ENCODE peak calls at places on chromosome 22, in six cellular contexts. One of them, this sample, is unnamed.

GRCh38 chr22:39439170-39439569 is 17.6 kb upstream of the MGAT3 start:
- DNase-seq in A549: no peak
- DNase-seq in transverse colon: no peak
- DNase-seq in K562: peak
- DNase-seq in stomach: no peak
- DNase-seq in tibial nerve: no peak
- DNase-seq in this sample: no peak

GRCh38 chr22:44329179-44329796 is 16.5 kb upstream of the SHISAL1 start:
- DNase-seq in A549: no peak
- DNase-seq in transverse colon: peak
- DNase-seq in K562: no peak
- DNase-seq in stomach: no peak
- DNase-seq in tibial nerve: no peak
- DNase-seq in this sample: no peak

GRCh38 chr22:39234157-39234793 is 10.5 kb downstream of the PDGFB start:
- DNase-seq in A549: no peak
- DNase-seq in transverse colon: no peak
- DNase-seq in K562: no peak
- DNase-seq in stomach: no peak
- DNase-seq in tibial nerve: no peak
- DNase-seq in this sample: no peak

GRCh38 chr22:46052331-46052771 is 75.4 kb upstream of the WNT7B start:
- DNase-seq in A549: no peak
- DNase-seq in transverse colon: peak
- DNase-seq in K562: no peak
- DNase-seq in stomach: peak
- DNase-seq in tibial nerve: peak
- DNase-seq in this sample: peak

GRCh38 chr22:28984482-28985158 is 77.0 kb downstream of the C22orf31 start:
- DNase-seq in A549: no peak
- DNase-seq in transverse colon: no peak
- DNase-seq in K562: no peak
- DNase-seq in stomach: no peak
- DNase-seq in tibial nerve: no peak
- DNase-seq in this sample: no peak

GRCh38 chr22:50445071-50445879 is 29.6 kb downstream of the SBF1 start:
- DNase-seq in A549: no peak
- DNase-seq in transverse colon: no peak
- DNase-seq in K562: no peak
- DNase-seq in stomach: peak
- DNase-seq in tibial nerve: no peak
- DNase-seq in this sample: no peak

GRCh38 chr22:36435516-36436415 is 45.7 kb downstream of the TXN2 start:
- DNase-seq in A549: no peak
- DNase-seq in transverse colon: peak
- DNase-seq in K562: no peak
- DNase-seq in stomach: peak
- DNase-seq in tibial nerve: no peak
- DNase-seq in this sample: no peak

GRCh38 chr22:20299736-20300136 is 20.1 kb downstream of the DGCR6L start:
- DNase-seq in A549: no peak
- DNase-seq in transverse colon: peak
- DNase-seq in K562: no peak
- DNase-seq in stomach: peak
- DNase-seq in tibial nerve: no peak
- DNase-seq in this sample: no peak

GRCh38 chr22:24437820-24438328 is 10.5 kb downstream of the ADORA2A start:
- DNase-seq in A549: no peak
- DNase-seq in transverse colon: no peak
- DNase-seq in K562: no peak
- DNase-seq in stomach: no peak
- DNase-seq in tibial nerve: no peak
- DNase-seq in this sample: peak

GRCh38 chr22:48920776-48921241 is 906.9 kb downstream of the BRD1 start:
- DNase-seq in A549: no peak
- DNase-seq in transverse colon: no peak
- DNase-seq in K562: no peak
- DNase-seq in stomach: peak
- DNase-seq in tibial nerve: no peak
- DNase-seq in this sample: no peak

GRCh38 chr22:49267996-49268395 is 559.7 kb downstream of the BRD1 start:
- DNase-seq in A549: no peak
- DNase-seq in transverse colon: no peak
- DNase-seq in K562: no peak
- DNase-seq in stomach: no peak
- DNase-seq in tibial nerve: no peak
- DNase-seq in this sample: peak

GRCh38 chr22:47167056-47167455 is 404.6 kb downstream of the TBC1D22A start:
- DNase-seq in A549: no peak
- DNase-seq in transverse colon: no peak
- DNase-seq in K562: no peak
- DNase-seq in stomach: no peak
- DNase-seq in tibial nerve: peak
- DNase-seq in this sample: peak

GRCh38 chr22:30015846-30016245 is 64.4 kb upstream of the HORMAD2 start:
- DNase-seq in A549: no peak
- DNase-seq in transverse colon: no peak
- DNase-seq in K562: no peak
- DNase-seq in stomach: no peak
- DNase-seq in tibial nerve: no peak
- DNase-seq in this sample: no peak

GRCh38 chr22:39429186-39429585 is 27.6 kb upstream of the MGAT3 start:
- DNase-seq in A549: no peak
- DNase-seq in transverse colon: no peak
- DNase-seq in K562: no peak
- DNase-seq in stomach: no peak
- DNase-seq in tibial nerve: no peak
- DNase-seq in this sample: no peak

GRCh38 chr22:28829358-28830181 is 29.2 kb upstream of the XBP1 start:
- DNase-seq in A549: peak
- DNase-seq in transverse colon: peak
- DNase-seq in K562: peak
- DNase-seq in stomach: peak
- DNase-seq in tibial nerve: peak
- DNase-seq in this sample: peak

GRCh38 chr22:46351767-46352166 is 16.3 kb downstream of the TRMU start:
- DNase-seq in A549: no peak
- DNase-seq in transverse colon: no peak
- DNase-seq in K562: no peak
- DNase-seq in stomach: no peak
- DNase-seq in tibial nerve: no peak
- DNase-seq in this sample: no peak

GRCh38 chr22:45540122-45540521 is 37.4 kb downstream of the FBLN1 start:
- DNase-seq in A549: no peak
- DNase-seq in transverse colon: no peak
- DNase-seq in K562: no peak
- DNase-seq in stomach: no peak
- DNase-seq in tibial nerve: no peak
- DNase-seq in this sample: no peak

DNA sequence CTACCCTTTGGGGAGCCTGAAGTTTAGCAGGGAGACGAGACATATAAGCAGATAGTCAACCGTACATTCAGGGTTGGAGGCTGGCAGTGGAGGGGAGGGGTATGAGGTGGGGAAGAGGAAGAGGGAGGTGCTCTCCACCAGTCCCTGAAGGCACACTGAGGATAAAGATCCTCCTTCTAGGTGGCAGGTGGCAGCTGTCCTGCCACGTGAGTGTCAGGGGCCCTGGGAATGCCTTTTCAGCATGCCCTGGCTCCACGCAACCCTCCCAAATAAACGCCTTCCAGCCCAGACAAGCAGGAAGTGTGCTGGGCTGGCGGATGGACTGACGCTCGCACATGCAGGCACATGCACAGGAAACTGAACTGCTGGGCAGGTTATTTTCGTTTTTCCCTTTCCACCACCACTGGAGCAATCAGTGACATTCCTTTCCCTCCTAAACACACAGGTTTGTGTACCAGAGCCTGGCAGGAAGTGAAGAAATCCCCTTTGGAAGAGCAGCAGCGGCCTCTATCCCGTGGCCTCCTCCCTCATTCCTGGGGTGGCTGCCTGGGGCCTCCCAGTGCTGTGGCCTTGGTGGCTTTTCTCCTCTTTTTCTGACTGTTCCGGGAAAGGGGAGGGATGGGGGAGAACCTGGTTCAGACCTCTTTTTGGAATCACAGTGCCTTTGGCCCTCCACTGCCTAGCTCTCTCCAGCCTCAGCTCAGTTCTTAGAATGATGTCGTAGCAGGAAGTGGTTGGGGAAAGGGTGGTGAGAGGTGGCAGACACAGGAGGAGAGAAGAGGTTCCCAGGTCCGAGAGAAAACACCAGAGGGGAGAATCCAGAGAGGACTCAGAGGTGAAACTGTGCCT is 157.0 kb upstream of the TIMP3 start:
- DNase-seq in A549: no peak
- DNase-seq in transverse colon: peak
- DNase-seq in K562: no peak
- DNase-seq in stomach: peak
- DNase-seq in tibial nerve: peak
- DNase-seq in this sample: peak
- TF ChIP-seq EP300 in A549: no peak
- TF ChIP-seq EP300 in transverse colon: no peak
- TF ChIP-seq EP300 in K562: no peak
- TF ChIP-seq EP300 in stomach: no peak
- TF ChIP-seq EP300 in tibial nerve: peak
- TF ChIP-seq EP300 in this sample: no peak

GRCh38 chr22:37665487-37665886 is 7.0 kb downstream of the PDXP start:
- DNase-seq in A549: no peak
- DNase-seq in transverse colon: no peak
- DNase-seq in K562: no peak
- DNase-seq in stomach: no peak
- DNase-seq in tibial nerve: no peak
- DNase-seq in this sample: no peak

GRCh38 chr22:37664249-37665101 is 6.0 kb downstream of the PDXP start:
- DNase-seq in A549: no peak
- DNase-seq in transverse colon: peak
- DNase-seq in K562: no peak
- DNase-seq in stomach: no peak
- DNase-seq in tibial nerve: peak
- DNase-seq in this sample: no peak

GRCh38 chr22:37672920-37673453 is 2.4 kb upstream of the LGALS1 start:
- DNase-seq in A549: no peak
- DNase-seq in transverse colon: peak
- DNase-seq in K562: no peak
- DNase-seq in stomach: no peak
- DNase-seq in tibial nerve: no peak
- DNase-seq in this sample: no peak

GRCh38 chr22:37674248-37674647 is 1.2 kb upstream of the LGALS1 start:
- DNase-seq in A549: no peak
- DNase-seq in transverse colon: no peak
- DNase-seq in K562: no peak
- DNase-seq in stomach: no peak
- DNase-seq in tibial nerve: no peak
- DNase-seq in this sample: no peak

GRCh38 chr22:37669586-37669985 is 5.8 kb upstream of the LGALS1 start:
- DNase-seq in A549: no peak
- DNase-seq in transverse colon: no peak
- DNase-seq in K562: no peak
- DNase-seq in stomach: no peak
- DNase-seq in tibial nerve: no peak
- DNase-seq in this sample: no peak
- TF ChIP-seq EP300 in A549: no peak
- TF ChIP-seq EP300 in transverse colon: no peak
- TF ChIP-seq EP300 in K562: no peak
- TF ChIP-seq EP300 in stomach: no peak
- TF ChIP-seq EP300 in tibial nerve: no peak
- TF ChIP-seq EP300 in this sample: no peak

DNA sequence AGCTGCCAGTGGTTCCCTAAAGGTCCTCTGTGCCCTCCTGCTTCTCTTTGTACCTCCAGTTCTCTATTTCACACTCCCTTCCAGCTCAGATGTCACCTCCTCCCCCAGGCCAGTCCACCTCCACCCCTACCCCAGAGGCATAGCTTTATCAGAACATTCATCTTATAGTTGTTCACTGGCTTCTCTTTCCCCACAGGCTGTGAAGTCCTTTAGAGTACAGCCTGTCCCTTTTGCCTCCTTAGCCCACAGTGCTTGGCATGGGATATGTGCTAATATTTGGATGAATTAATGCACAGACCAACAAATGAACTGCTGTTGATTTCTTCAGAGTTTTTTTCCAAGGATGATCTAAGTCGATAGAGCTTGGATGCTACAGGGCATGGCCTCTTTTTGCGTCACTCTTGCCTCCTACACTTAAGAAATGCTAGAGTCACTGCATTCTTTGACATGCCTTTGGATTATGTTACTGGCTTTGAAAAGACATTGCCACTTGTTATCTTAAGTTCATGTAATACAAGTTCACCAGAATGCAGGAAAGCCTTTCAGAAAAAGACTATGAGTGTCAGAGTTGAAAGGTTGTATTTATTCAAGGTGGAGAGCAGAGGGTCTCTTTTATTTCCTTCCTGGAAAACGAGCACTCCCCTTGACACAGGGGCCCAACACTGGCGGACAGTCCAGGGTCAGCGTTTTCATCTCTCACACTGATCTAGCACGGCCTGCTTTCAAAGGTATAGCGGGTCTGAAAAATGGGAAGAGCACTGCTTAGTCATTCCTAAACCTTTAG is 75.7 kb downstream of the PISD start:
- DNase-seq in A549: no peak
- DNase-seq in transverse colon: no peak
- DNase-seq in K562: no peak
- DNase-seq in stomach: no peak
- DNase-seq in tibial nerve: no peak
- DNase-seq in this sample: no peak
- TF ChIP-seq EP300 in A549: no peak
- TF ChIP-seq EP300 in transverse colon: no peak
- TF ChIP-seq EP300 in K562: no peak
- TF ChIP-seq EP300 in stomach: no peak
- TF ChIP-seq EP300 in tibial nerve: no peak
- TF ChIP-seq EP300 in this sample: no peak

GRCh38 chr22:42432818-42433217 is 615 bp upstream of the NFAM1 start:
- DNase-seq in A549: no peak
- DNase-seq in transverse colon: no peak
- DNase-seq in K562: no peak
- DNase-seq in stomach: no peak
- DNase-seq in tibial nerve: no peak
- DNase-seq in this sample: no peak

GRCh38 chr22:42434283-42434682 is 2.1 kb upstream of the NFAM1 start:
- DNase-seq in A549: no peak
- DNase-seq in transverse colon: no peak
- DNase-seq in K562: no peak
- DNase-seq in stomach: no peak
- DNase-seq in tibial nerve: no peak
- DNase-seq in this sample: no peak

GRCh38 chr22:42434748-42435425 is 2.7 kb upstream of the NFAM1 start:
- DNase-seq in A549: no peak
- DNase-seq in transverse colon: no peak
- DNase-seq in K562: no peak
- DNase-seq in stomach: no peak
- DNase-seq in tibial nerve: no peak
- DNase-seq in this sample: no peak

GRCh38 chr22:42432020-42432596 is at the start of gene NFAM1:
- DNase-seq in A549: no peak
- DNase-seq in transverse colon: peak
- DNase-seq in K562: no peak
- DNase-seq in stomach: peak
- DNase-seq in tibial nerve: no peak
- DNase-seq in this sample: no peak

GRCh38 chr22:42433754-42434153 is 1.6 kb upstream of the NFAM1 start:
- DNase-seq in A549: no peak
- DNase-seq in transverse colon: no peak
- DNase-seq in K562: no peak
- DNase-seq in stomach: no peak
- DNase-seq in tibial nerve: no peak
- DNase-seq in this sample: no peak
- TF ChIP-seq EP300 in A549: no peak
- TF ChIP-seq EP300 in transverse colon: no peak
- TF ChIP-seq EP300 in K562: no peak
- TF ChIP-seq EP300 in stomach: no peak
- TF ChIP-seq EP300 in tibial nerve: no peak
- TF ChIP-seq EP300 in this sample: no peak

GRCh38 chr22:32545801-32546200 is 71.2 kb downstream of the FBXO7 start:
- DNase-seq in A549: no peak
- DNase-seq in transverse colon: no peak
- DNase-seq in K562: no peak
- DNase-seq in stomach: no peak
- DNase-seq in tibial nerve: no peak
- DNase-seq in this sample: peak
- TF ChIP-seq EP300 in A549: no peak
- TF ChIP-seq EP300 in transverse colon: no peak
- TF ChIP-seq EP300 in K562: no peak
- TF ChIP-seq EP300 in stomach: no peak
- TF ChIP-seq EP300 in tibial nerve: no peak
- TF ChIP-seq EP300 in this sample: no peak

This sample was measured in suprapubic skin.